ENCODE peak calls at places on chromosomes 3 and 15, in six cellular contexts. E, P, O, Z, W and K are unnamed samples. For H3K4me1, H3K36me3 and H3K27me3, the result is how much of the 10 kb centered on the place peaks cover.

GRCh38 chr15:48177383-48177874 is 666 bp downstream of the MYEF2 start:
- DNase-seq in E (no peak), P (no peak), O (peak), Z (peak), W (peak), K (no peak)

GRCh38 chr3:78139166-78139565 is 1099.3 kb downstream of the ROBO2 start:
- DNase-seq in E (no peak), P (no peak), O (peak), Z (peak), W (peak), K (no peak)

GRCh38 chr3:160707187-160707789 is 30.3 kb downstream of the ARL14 start:
- DNase-seq in E (no peak), P (no peak), O (peak), Z (peak), W (peak), K (no peak)

GRCh38 chr3:140706360-140706759 is 28.5 kb downstream of the TRIM42 start:
- DNase-seq in E (no peak), P (no peak), O (no peak), Z (no peak), W (no peak), K (no peak)

GRCh38 chr15:89377842-89378698 is 43.4 kb upstream of the POLG start:
- DNase-seq in E (no peak), P (no peak), O (no peak), Z (peak), W (no peak), K (no peak)

GRCh38 chr15:100900136-100900894 is 18.8 kb upstream of the LRRK1 start:
- DNase-seq in E (no peak), P (no peak), O (no peak), Z (no peak), W (no peak), K (no peak)

GRCh38 chr3:158220575-158220974 is 110.7 kb downstream of the RSRC1 start:
- DNase-seq in E (no peak), P (no peak), O (no peak), Z (no peak), W (no peak), K (no peak)

GRCh38 chr3:143298886-143299535 is 179.4 kb downstream of the CHST2 start:
- DNase-seq in E (no peak), P (no peak), O (no peak), Z (no peak), W (no peak), K (no peak)

GRCh38 chr15:35705885-35706590 is 160.1 kb upstream of the DPH6 start:
- DNase-seq in E (no peak), P (no peak), O (peak), Z (no peak), W (peak), K (no peak)

GRCh38 chr3:196063456-196063855 is 18.4 kb downstream of the TFRC start:
- DNase-seq in E (no peak), P (no peak), O (peak), Z (peak), W (peak), K (no peak)

GRCh38 chr15:31163769-31164572 is 62.4 kb upstream of the TRPM1 start:
- DNase-seq in E (no peak), P (peak), O (no peak), Z (no peak), W (peak), K (no peak)

GRCh38 chr3:8713901-8714759 is 19.5 kb upstream of the CAV3 start:
- DNase-seq in E (no peak), P (no peak), O (no peak), Z (no peak), W (no peak), K (no peak)

GRCh38 chr3:159451067-159451466 is 537.6 kb upstream of the IL12A start:
- DNase-seq in E (no peak), P (no peak), O (no peak), Z (no peak), W (no peak), K (no peak)

GRCh38 chr15:70356062-70356860 is 258.5 kb upstream of the TLE3 start:
- DNase-seq in E (no peak), P (no peak), O (no peak), Z (no peak), W (no peak), K (no peak)

DNA sequence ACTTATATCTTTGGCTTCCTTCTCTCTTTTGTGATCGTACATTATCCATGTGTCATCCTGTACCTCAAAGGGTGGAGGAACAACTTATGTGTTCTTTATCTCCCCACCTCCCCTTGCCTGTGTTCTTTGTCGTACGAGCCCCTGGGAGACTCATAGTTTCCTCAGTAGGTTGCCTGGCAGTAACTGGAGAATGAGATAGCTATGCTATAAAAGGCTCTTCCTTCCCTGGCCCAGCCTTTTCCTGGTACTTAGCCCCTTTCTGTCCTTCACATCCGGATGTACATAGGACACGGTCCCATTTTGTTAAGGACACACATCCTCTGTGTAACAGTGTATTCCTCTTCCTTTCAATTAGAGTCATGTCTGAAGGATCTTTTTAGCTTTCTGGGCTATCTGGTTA is 32.1 kb downstream of the PLCL2 start:
- DNase-seq in E (no peak), P (no peak), O (no peak), Z (no peak), W (peak), K (no peak)
- H3K4me1 ChIP-seq in E (half or more), P (under half), O (under half), Z (under half), W (under half), K (under half)

GRCh38 chr15:68795298-68795848 is 25.3 kb downstream of the ANP32A start:
- DNase-seq in E (peak), P (peak), O (peak), Z (peak), W (peak), K (peak)
- H3K36me3 ChIP-seq in E (under half), P (under half), O (under half), Z (under half), W (under half), K (under half)

DNA sequence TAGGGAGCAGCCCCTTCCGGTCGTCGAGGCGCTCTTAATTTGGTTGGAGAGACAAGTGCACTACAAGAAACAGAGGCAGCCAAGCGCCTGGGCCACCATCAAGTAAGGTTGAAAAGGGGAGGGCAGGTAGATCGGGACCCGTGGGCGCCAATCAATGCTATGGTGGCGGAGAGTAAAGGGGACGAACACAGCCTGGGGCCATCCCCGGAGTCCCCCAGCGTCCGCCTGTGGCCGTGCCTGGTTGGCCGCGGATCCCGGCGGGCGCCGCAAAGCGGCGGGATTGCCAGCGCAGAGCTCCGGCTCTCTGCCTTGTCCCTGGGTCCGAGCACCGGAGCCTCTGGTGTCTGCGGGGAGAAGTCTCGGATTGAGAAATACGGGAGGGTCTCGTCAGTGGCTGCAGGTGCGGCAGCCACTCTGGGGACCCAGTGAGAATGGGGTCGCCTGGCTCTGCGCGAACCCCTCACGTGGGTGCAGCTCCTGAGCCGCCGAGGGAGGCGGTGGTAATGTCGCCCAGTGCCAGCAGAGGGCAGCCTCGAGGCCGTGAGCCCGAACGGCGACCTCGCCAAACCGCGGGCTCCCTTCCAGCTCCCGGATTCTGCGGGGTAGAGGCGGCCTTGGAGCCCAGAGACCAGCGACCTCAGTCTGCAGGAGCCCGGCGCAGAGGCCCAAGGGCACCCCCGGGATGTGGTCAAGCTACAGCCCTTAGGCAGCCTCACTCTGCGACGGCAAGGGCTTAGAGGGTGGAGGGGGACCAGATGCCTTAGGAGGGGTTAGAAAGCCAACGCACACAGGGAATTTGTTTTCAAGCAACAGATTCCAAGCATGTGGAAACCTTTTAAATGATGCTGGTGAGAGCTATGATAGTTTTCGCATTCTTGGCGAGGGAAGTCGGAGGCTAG is 10.8 kb downstream of the FOXL2 start:
- DNase-seq in E (peak), P (peak), O (peak), Z (peak), W (peak), K (no peak)
- H3K27me3 ChIP-seq in E (under half), P (under half), O (half or more), Z (half or more), W (half or more), K (half or more)

DNA sequence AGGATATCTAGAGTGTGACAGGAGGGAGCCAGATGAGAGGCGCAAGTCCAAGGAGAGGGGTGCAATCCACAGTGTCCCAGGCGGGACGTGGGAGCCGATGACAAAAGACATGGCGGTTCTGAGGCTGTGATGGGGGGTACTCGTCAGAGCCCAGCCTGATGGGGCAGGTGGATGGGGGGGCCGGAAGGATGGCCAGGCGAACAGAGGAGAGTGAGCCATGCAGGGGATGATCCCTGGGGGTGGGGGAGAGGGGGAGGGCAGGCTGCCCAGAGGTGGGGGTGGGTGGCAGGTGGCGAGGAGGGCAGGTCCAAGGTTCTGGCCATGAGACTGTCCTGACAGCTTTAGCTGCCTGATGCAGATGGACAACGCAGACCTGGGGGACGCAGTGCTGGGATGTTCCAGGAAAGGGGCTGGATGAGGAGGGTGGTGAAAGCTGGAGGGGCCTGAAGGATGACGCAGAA is 8.8 kb upstream of the CSPG4 start:
- DNase-seq in E (peak), P (peak), O (no peak), Z (no peak), W (no peak), K (no peak)
- H3K4me1 ChIP-seq in E (under half), P (under half), O (under half), Z (under half), W (under half), K (half or more)

GRCh38 chr15:74318376-74319137 is 48.9 kb downstream of the CYP11A1 start:
- DNase-seq in E (peak), P (no peak), O (no peak), Z (peak), W (no peak), K (no peak)
- H3K36me3 ChIP-seq in E (under half), P (under half), O (under half), Z (under half), W (under half), K (under half)

DNA sequence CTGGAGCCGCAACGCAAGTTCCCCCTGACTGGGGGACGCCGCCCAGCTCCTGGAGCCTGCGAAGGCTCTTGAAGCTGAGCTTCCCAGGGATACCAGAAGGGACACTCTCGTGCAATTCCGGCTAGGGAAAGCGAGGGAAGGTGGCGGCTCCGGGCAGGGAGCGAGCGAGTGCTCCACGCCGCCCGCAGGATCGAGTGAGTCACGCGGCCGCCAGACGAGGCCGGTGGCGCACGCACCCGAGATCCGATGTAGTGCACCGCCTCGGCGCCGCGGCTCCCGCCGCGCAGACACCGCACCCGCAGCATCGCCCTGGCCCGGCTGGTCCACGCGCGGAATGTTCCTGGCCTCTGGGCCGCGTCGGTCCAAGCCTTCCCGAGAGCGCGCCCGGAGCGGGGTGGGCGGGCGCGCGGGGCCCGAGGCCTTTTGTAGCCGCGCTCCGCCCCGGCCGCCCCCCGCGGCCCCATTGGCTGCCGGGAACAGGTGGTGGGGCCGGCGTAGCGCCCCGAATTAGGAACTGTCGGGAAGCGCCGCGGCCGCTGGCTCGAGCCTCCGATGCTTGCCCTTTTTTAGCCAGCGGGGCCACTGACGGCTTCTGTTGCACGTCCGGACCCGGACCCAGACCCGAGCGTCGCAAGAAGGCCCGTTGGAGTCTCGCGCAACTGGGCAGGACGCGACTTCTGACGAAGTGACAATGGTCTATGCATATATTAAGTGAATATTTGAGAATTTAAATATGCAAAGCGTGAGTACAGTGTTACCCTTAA is at the start of gene GATM:
- DNase-seq in E (peak), P (peak), O (peak), Z (peak), W (peak), K (peak)
- H3K27me3 ChIP-seq in E (under half), P (under half), O (under half), Z (half or more), W (under half), K (under half)